ENCODE peak calls at places on chromosomes 2 and 18, in nine cellular contexts. B is brain microvascular endothelial cell; S is psoas muscle; J is activated CD8-positive, alpha-beta T cell treated with anti-CD3 and anti-CD28 coated beads for 36 hours; T is heart right ventricle; E is Peyer's patch; M is AG09319; U is stomach; I is cardiac fibroblast. D is an unnamed sample.

GRCh38 chr18:61838521-61838920 is 54.3 kb downstream of the RNF152 start:
- DNase-seq in M (no peak), B (no peak), I (no peak), U (no peak), J (no peak), S (no peak), E (no peak), T (no peak), D (no peak)

GRCh38 chr18:49666045-49666444 is 104.2 kb downstream of the LIPG start:
- DNase-seq in S (no peak), T (no peak), M (no peak), I (peak), J (no peak), B (peak), E (no peak), U (no peak), D (no peak)

GRCh38 chr2:60453301-60453700 is 100.2 kb downstream of the BCL11A start:
- DNase-seq in I (no peak), B (no peak), M (no peak), E (no peak), U (no peak), J (no peak), T (no peak), S (no peak), D (no peak)

GRCh38 chr2:195543902-195544894 is 112.8 kb upstream of the SLC39A10 start:
- DNase-seq in I (peak), J (no peak), M (no peak), B (peak), U (no peak), E (no peak), S (no peak), T (no peak), D (peak)

GRCh38 chr2:235936493-235936892 is 231.7 kb downstream of the GBX2 start:
- DNase-seq in S (no peak), U (peak), E (no peak), T (no peak), I (peak), J (peak), B (no peak), M (no peak), D (no peak)

GRCh38 chr18:8538935-8539334 is 70.3 kb upstream of the RAB12 start:
- DNase-seq in T (no peak), U (no peak), E (no peak), B (no peak), I (no peak), M (no peak), S (no peak), J (no peak), D (no peak)

GRCh38 chr18:79378416-79379250 is 17.1 kb upstream of the NFATC1 start:
- DNase-seq in E (peak), T (peak), M (no peak), S (peak), I (peak), U (peak), B (peak), J (peak), D (peak)

GRCh38 chr2:152637251-152637650 is 80.0 kb downstream of the PRPF40A start:
- DNase-seq in T (no peak), E (no peak), J (no peak), I (no peak), B (no peak), M (no peak), U (no peak), S (no peak), D (no peak)

GRCh38 chr2:100820346-100821254 is 661 bp downstream of the NPAS2 start:
- DNase-seq in E (peak), T (peak), S (peak), U (peak), B (no peak), M (no peak), J (peak), I (no peak), D (no peak)

GRCh38 chr2:85583667-85584353 is 421 bp upstream of the VAMP5 start:
- DNase-seq in U (no peak), T (no peak), M (no peak), I (no peak), E (no peak), B (no peak), J (peak), S (no peak), D (no peak)

GRCh38 chr2:5690718-5691658 is 1.2 kb upstream of the SOX11 start:
- DNase-seq in T (no peak), S (no peak), B (peak), J (no peak), I (peak), E (no peak), M (no peak), U (no peak), D (no peak)

GRCh38 chr18:59996370-59996966 is 96.7 kb downstream of the PMAIP1 start:
- DNase-seq in J (peak), I (peak), B (peak), M (peak), S (no peak), T (no peak), E (no peak), U (peak), D (peak)

GRCh38 chr2:36708119-36708741 is 11.7 kb downstream of the VIT start:
- DNase-seq in M (peak), E (no peak), J (no peak), B (peak), T (no peak), I (no peak), S (no peak), U (no peak), D (peak)

GRCh38 chr2:160247295-160247694 is 47.2 kb upstream of the ITGB6 start:
- DNase-seq in U (no peak), I (no peak), S (no peak), T (no peak), J (no peak), M (no peak), B (no peak), E (no peak), D (no peak)

GRCh38 chr2:161796192-161796591 is 172.0 kb downstream of the SLC4A10 start:
- DNase-seq in E (no peak), B (no peak), S (no peak), M (no peak), T (no peak), I (peak), J (no peak), U (no peak), D (no peak)

GRCh38 chr2:65116645-65117044 is 13.3 kb downstream of the RAB1A start:
- DNase-seq in T (no peak), S (no peak), I (no peak), E (no peak), B (no peak), J (no peak), U (no peak), M (no peak), D (no peak)

DNA sequence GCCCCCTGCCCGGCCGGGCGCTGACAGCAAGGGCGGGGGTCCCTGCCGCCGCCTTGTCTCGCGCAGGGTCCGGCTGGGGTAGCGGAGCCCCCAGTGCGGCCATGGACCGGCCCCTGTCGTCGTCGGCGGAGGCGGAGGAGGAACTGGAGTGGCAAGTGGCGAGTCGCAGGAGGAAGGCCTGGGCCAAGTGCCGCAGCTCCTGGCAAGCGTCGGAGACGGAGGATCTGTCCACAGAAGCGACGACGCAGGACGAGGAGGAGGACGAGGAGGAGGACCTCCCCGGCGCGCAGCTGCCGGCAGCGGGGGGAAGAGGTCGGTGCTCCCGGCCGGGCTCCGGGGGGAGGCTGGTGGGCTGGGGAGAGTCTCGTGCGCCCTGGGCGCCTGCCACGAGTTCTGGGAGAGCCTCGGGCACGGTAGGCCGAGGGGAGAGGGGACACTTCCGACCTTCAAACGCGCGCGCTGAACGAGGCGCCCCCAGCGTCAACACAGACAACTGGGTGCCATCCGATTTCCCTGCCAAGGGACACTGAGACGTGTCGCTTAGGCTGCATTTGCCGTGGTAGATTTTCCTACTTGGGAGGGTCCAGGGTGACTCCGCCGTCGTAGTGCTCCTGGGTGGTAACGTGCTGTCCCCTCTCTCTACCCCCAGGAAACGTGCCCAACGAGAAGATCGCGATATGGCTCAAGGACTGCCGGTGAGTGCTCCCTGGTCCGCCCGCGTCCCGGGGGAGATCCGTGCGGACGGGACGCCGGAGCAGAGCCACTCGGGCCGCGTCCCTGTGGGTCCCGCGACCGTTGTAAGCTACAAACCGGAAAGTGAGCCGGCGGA is 650 bp downstream of the ITPRID2 start:
- DNase-seq in B (peak), T (peak), U (peak), S (peak), J (peak), E (peak), I (peak), M (no peak), D (peak)
- TF ChIP-seq CTCF in B (peak), T (no peak), U (no peak), S (peak), J (peak), E (peak), I (no peak), M (no peak), D (no peak)

GRCh38 chr2:44974064-44974715 is 32.7 kb downstream of the SIX3 start:
- DNase-seq in M (no peak), U (no peak), J (no peak), S (no peak), T (no peak), I (peak), B (peak), E (no peak), D (peak)
- TF ChIP-seq CTCF in M (peak), U (no peak), J (peak), S (peak), T (peak), I (peak), B (peak), E (no peak), D (peak)

DNA sequence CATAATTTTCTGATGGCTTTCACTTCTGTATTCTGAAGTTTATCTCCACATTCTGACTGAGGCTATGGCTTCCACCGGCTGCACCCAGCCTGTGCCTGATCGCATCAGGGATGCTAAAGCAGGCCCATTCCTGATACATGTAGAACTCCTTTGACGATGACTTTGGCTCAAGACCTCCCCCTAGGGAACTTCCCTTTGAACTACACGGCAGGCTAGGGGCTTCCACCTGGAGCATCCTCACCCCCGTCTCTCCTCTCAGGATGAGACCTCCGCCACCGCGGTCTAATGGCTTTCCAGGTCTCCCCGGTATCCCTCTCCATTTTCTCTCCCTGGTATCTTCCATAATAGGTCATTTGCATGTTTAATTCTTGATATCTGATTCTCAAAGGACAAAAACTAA is 214.9 kb upstream of the CHST9 start:
- DNase-seq in I (no peak), U (no peak), B (no peak), S (no peak), M (no peak), T (no peak), J (no peak), E (no peak), D (no peak)
- TF ChIP-seq CTCF in I (no peak), U (no peak), B (peak), S (no peak), M (no peak), T (no peak), J (no peak), E (no peak), D (no peak)

GRCh38 chr18:71784777-71785176 is 759.4 kb downstream of the CBLN2 start:
- DNase-seq in U (no peak), S (no peak), J (peak), T (no peak), M (no peak), E (no peak), B (no peak), I (peak), D (no peak)
- TF ChIP-seq CTCF in U (no peak), S (no peak), J (peak), T (no peak), M (no peak), E (no peak), B (peak), I (peak), D (no peak)

DNA sequence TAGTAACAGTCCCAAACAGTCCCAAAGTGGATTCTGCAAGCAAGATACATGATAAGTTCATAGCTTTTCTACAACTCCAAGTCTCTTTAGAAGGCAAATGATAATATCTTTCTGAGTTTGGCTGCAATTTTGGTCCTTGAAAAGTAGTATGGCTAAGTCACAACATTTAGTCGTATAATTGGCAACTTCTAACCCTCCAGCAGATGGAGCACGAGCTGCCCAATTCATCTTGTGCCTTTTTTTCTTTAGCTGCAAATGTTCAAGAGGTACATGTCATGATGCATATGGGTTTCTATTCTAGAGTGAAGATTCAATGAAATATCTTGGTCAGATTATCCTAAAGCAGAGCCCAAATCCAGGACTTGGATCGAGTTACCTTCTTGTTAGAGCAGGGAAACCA is 127.0 kb upstream of the KLHL14 start:
- DNase-seq in B (no peak), J (no peak), E (no peak), I (no peak), S (no peak), M (no peak), T (no peak), U (no peak), D (no peak)
- TF ChIP-seq CTCF in B (peak), J (no peak), E (no peak), I (peak), S (no peak), M (no peak), T (no peak), U (no peak), D (no peak)

GRCh38 chr2:168245074-168245825 is 2.1 kb downstream of the STK39 start:
- DNase-seq in J (no peak), E (no peak), I (no peak), M (no peak), T (no peak), U (no peak), S (no peak), B (no peak), D (no peak)

GRCh38 chr2:168246072-168246482 is 1.3 kb downstream of the STK39 start:
- DNase-seq in I (no peak), U (no peak), M (no peak), T (no peak), J (no peak), E (no peak), B (no peak), S (no peak), D (no peak)

GRCh38 chr2:168244318-168244717 is 3.1 kb downstream of the STK39 start:
- DNase-seq in I (no peak), S (no peak), T (no peak), J (peak), B (no peak), M (no peak), E (no peak), U (peak), D (no peak)

GRCh38 chr2:168247341-168248305 is at the start of gene STK39:
- DNase-seq in S (peak), T (peak), M (no peak), E (peak), B (peak), J (peak), U (peak), I (peak), D (peak)

DNA sequence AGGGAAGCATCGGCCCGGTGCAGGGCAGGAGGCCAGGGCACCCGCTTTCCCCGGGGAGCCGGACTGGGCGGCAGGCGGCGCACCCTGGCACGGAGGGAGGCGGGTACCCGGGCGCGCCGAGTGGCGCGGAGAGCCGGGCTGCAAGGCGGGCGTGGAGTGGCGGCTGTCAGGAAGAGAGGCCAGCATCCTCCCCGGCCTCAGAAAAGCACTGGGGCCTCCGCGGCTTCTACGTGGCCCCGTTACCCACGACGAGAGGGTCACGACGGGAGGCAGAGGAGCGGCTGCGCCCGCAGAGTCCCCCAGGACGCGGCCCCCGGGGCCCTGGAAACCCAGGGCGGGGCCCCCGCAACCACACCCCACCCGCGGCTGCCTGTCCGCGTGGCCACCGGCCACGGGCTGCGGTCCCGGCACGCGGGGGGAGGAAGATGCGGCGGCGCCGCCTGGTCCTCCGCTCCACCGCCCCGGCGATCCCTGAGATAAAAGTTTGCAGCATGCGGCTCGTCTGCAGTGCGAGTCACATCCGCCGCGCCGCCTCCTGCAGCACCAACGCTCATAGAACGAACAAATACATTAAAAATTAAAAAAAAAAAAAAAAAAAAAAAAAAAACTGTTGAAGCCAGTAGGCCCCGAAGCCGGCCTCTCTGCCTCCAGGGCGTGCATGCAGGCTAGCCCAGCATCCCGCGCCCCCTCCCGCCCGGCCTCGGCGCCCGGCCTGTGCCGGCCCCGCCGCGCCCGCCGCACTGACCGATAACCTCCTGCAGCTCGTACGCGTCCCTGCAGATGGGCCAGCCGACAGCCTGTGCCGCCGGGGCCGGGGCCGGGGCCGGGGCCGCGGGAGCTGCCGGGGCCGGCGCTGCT is 683 bp downstream of the STK39 start:
- DNase-seq in S (peak), B (peak), E (peak), I (peak), U (peak), T (peak), J (peak), M (no peak), D (peak)
- TF ChIP-seq CTCF in S (peak), B (peak), E (peak), I (peak), U (no peak), T (no peak), J (no peak), M (peak), D (peak)

GRCh38 chr18:76258209-76258608 is 236.8 kb downstream of the ZNF516 start:
- DNase-seq in I (peak), B (no peak), E (no peak), J (no peak), M (no peak), U (no peak), S (no peak), T (no peak), D (no peak)

GRCh38 chr18:76260941-76261472 is 234.0 kb downstream of the ZNF516 start:
- DNase-seq in U (no peak), S (no peak), E (no peak), B (no peak), T (no peak), I (no peak), M (no peak), J (no peak), D (no peak)

GRCh38 chr18:76256897-76257500 is 238.0 kb downstream of the ZNF516 start:
- DNase-seq in T (no peak), M (peak), S (no peak), E (no peak), J (peak), B (peak), U (no peak), I (peak), D (peak)

GRCh38 chr18:76259726-76260125 is 235.3 kb downstream of the ZNF516 start:
- DNase-seq in E (no peak), I (no peak), T (no peak), M (no peak), B (no peak), S (no peak), U (no peak), J (no peak), D (no peak)

DNA sequence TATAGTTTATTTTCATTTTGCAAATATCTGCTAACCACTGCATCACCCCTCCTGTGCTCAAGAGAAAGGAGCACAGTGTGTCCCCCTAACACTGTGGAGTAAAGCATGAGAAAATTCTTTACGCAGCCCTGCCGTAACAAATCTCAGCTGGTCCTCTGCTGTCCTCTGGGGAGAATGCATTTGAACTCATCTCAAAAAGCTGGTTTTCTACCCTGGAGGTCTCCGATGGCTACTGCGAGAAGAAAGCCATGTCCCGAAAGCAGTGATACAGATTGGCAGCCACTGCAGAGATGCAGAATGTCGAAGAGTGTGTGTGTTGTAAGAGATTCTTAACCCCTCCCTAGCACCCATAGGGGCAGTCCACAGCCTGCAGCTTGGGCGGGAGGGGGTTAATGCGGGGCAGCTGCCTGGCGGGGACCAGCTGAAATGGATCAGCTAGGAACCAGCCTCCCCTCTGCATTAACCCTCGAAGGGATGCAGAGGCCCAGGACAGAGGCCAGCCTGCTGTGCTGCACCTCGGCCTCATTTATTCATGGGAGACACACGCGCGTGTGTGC is 236.0 kb downstream of the ZNF516 start:
- DNase-seq in E (no peak), M (no peak), T (no peak), S (no peak), U (no peak), B (no peak), J (no peak), I (peak), D (no peak)
- TF ChIP-seq CTCF in E (no peak), M (no peak), T (no peak), S (no peak), U (no peak), B (peak), J (no peak), I (no peak), D (peak)

GRCh38 chr2:15941970-15942710 is 1.8 kb downstream of the MYCN start:
- DNase-seq in E (peak), I (no peak), U (peak), T (peak), S (no peak), M (no peak), J (peak), B (no peak), D (no peak)

GRCh38 chr2:15943914-15944313 is 3.6 kb downstream of the MYCN start:
- DNase-seq in E (no peak), T (no peak), I (peak), J (no peak), M (no peak), U (no peak), B (no peak), S (no peak), D (no peak)

GRCh38 chr2:15944325-15945017 is 4.1 kb downstream of the MYCN start:
- DNase-seq in M (no peak), U (no peak), I (no peak), S (no peak), T (no peak), E (no peak), J (no peak), B (no peak), D (no peak)

GRCh38 chr2:15942711-15943345 is 2.5 kb downstream of the MYCN start:
- DNase-seq in E (no peak), S (no peak), I (no peak), J (no peak), B (no peak), U (no peak), M (no peak), T (no peak), D (no peak)

GRCh38 chr2:15943378-15943851 is 3.1 kb downstream of the MYCN start:
- DNase-seq in J (peak), E (peak), I (no peak), S (no peak), B (no peak), U (peak), M (no peak), T (no peak), D (no peak)
- TF ChIP-seq CTCF in J (no peak), E (peak), I (no peak), S (no peak), B (no peak), U (no peak), M (no peak), T (peak), D (no peak)